ENCODE peak calls at places on chromosomes 7 and 10, in seven cellular contexts. T is IMR-90, A is GM12891, W is heart left ventricle, O is HCT116, Q is erythroblast, M is Peyer's patch. U is an unnamed sample.
A peak's percentile ranks its signal among the peaks of the same experiment; 100 is the strongest.

GRCh38 chr7:106178593-106179134 is 66.6 kb upstream of the SYPL1 start:
- DNase-seq in W (no peak), A (no peak), T (peak; percentile 57), Q (no peak), O (peak; percentile 16), M (no peak), U (peak; percentile 15)

GRCh38 chr7:31950101-31950755 is 120.0 kb downstream of the PDE1C start:
- DNase-seq in M (no peak), O (no peak), Q (no peak), W (no peak), A (no peak), T (peak; percentile 53), U (no peak)

GRCh38 chr7:32506266-32507054 is 11.2 kb downstream of the AVL9 start:
- DNase-seq in A (no peak), O (peak; percentile 77), M (no peak), W (no peak), Q (peak; percentile 89), T (peak; percentile 90), U (peak; percentile 82)

GRCh38 chr10:46247808-46248569 is 38.8 kb upstream of the ANTXRL start:
- DNase-seq in Q (peak; percentile 29), M (no peak), O (no peak), T (no peak), A (no peak), W (no peak), U (no peak)

GRCh38 chr10:68601490-68602265 is 41.5 kb downstream of the TET1 start:
- DNase-seq in Q (no peak), T (no peak), O (no peak), W (no peak), A (no peak), M (no peak), U (no peak)

GRCh38 chr10:72098301-72099053 is 10.1 kb upstream of the SPOCK2 start:
- DNase-seq in Q (no peak), A (no peak), W (no peak), T (no peak), M (no peak), O (no peak), U (no peak)

GRCh38 chr10:25547391-25547790 is 372.6 kb downstream of the GPR158 start:
- DNase-seq in T (no peak), W (no peak), A (no peak), Q (no peak), M (no peak), O (no peak), U (no peak)

GRCh38 chr10:117534321-117535044 is 8.1 kb upstream of the EMX2 start:
- DNase-seq in W (no peak), O (no peak), T (no peak), A (no peak), Q (no peak), M (peak; percentile 45), U (no peak)

GRCh38 chr10:31034041-31034918 is 2.6 kb upstream of the ZNF438 start:
- DNase-seq in M (no peak), Q (no peak), O (no peak), T (peak; percentile 97), W (no peak), A (no peak), U (no peak)

GRCh38 chr7:139582671-139583155 is 59.2 kb downstream of the CLEC2L start:
- DNase-seq in Q (no peak), M (no peak), W (no peak), O (no peak), T (no peak), A (no peak), U (no peak)

GRCh38 chr10:91493313-91493712 is 83.2 kb downstream of the HECTD2 start:
- DNase-seq in O (peak; percentile 32), A (no peak), M (no peak), W (no peak), T (peak; percentile 63), Q (peak; percentile 18), U (peak; percentile 23)

GRCh38 chr10:58632211-58632610 is 119.5 kb downstream of the BICC1 start:
- DNase-seq in A (no peak), W (no peak), Q (no peak), M (no peak), O (no peak), T (no peak), U (no peak)

GRCh38 chr10:127044191-127044590 is 139.0 kb downstream of the DOCK1 start:
- DNase-seq in O (no peak), W (no peak), M (peak; percentile 60), Q (no peak), T (no peak), A (no peak), U (no peak)

GRCh38 chr10:124544711-124545110 is 83.1 kb downstream of the LHPP start:
- DNase-seq in T (no peak), W (no peak), O (no peak), Q (no peak), M (peak; percentile 46), A (no peak), U (no peak)

GRCh38 chr10:122703483-122704448 is 4.1 kb upstream of the C10orf120 start:
- DNase-seq in T (peak; percentile 35), Q (peak; percentile 68), A (peak; percentile 46), M (peak; percentile 71), O (peak; percentile 47), W (peak; percentile 65), U (peak; percentile 46)

DNA sequence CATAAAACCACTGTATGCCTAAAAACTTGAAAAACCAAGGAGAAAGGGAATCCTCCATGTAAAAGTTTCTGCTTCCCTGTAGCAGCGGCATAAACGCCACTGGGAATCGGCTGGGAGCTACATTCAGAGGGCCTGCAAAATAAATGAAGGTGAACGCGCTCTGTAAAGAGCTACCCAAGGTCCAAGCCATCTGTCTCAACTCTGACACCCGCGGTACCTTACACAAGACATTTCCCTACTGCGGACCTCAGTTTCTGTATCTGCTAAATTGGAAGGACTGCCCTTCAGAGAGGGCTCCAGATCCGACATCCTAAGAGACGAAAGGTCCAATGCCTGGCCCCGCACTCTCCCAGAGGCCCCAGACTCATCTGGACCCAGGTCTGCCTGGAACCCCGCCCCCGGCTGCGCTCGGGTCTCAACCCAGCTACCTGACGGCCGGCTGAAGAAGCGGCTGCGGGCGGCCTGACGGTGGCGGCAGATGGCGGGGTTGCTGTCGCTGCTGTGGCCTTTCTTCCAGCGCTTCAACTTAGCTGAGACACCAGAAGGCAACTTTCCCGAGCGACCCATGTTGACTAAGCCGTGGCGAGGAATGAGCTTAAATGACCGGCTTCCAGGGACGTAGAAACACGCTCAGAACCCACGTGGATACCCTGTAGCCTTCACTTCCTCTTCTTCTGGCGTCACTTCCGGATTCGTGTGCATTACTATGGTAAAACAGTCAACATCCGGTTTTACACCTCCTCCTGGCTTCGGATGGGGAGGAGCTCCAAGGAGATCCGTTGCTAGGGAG is at the start of gene RRP12:
- DNase-seq in Q (peak; percentile 94), W (peak; percentile 92), A (peak; percentile 92), M (peak; percentile 76), T (peak; percentile 98), O (peak; percentile 98), U (peak; percentile 97)
- TF ChIP-seq POLR2A in Q (peak; percentile 76), W (no peak), A (peak; percentile 87), M (peak; percentile 37), T (peak; percentile 98), O (peak; percentile 42), U (peak; percentile 60)

GRCh38 chr10:102119417-102120141 is 589 bp downstream of the LDB1 start:
- DNase-seq in A (no peak), Q (peak; percentile 81), M (peak; percentile 72), W (peak; percentile 84), T (peak; percentile 67), O (peak; percentile 59), U (peak; percentile 85)

GRCh38 chr10:102122450-102122849 is 2.3 kb upstream of the LDB1 start:
- DNase-seq in W (no peak), M (no peak), A (no peak), O (no peak), T (no peak), Q (no peak), U (no peak)

GRCh38 chr10:102120142-102120986 is at the start of gene LDB1:
- DNase-seq in M (peak; percentile 86), W (peak; percentile 86), T (peak; percentile 77), O (peak; percentile 65), Q (peak; percentile 89), A (peak; percentile 79), U (no peak)

GRCh38 chr10:102121739-102122372 is 1.7 kb upstream of the LDB1 start:
- DNase-seq in T (peak; percentile 69), M (no peak), O (no peak), A (no peak), W (peak; percentile 43), Q (no peak), U (no peak)

GRCh38 chr10:102120987-102121738 is 995 bp upstream of the LDB1 start:
- DNase-seq in A (no peak), Q (peak; percentile 60), M (peak; percentile 59), W (peak; percentile 79), O (no peak), T (peak; percentile 90), U (peak; percentile 81)
- TF ChIP-seq POLR2A in A (no peak), Q (no peak), M (peak; percentile 31), W (no peak), O (no peak), T (no peak), U (peak; percentile 13)

GRCh38 chr10:114174462-114175190 is 623 bp upstream of the CCDC186 start:
- DNase-seq in Q (no peak), T (peak; percentile 39), O (no peak), W (peak; percentile 25), A (no peak), M (no peak), U (peak; percentile 24)

GRCh38 chr10:114172776-114173555 is 1.0 kb downstream of the CCDC186 start:
- DNase-seq in O (no peak), M (no peak), A (no peak), W (no peak), T (no peak), Q (no peak), U (no peak)

GRCh38 chr10:114172241-114172640 is 1.8 kb downstream of the CCDC186 start:
- DNase-seq in A (no peak), M (no peak), O (no peak), W (no peak), T (peak; percentile 40), Q (peak; percentile 15), U (no peak)

GRCh38 chr10:114175667-114176066 is 1.7 kb upstream of the CCDC186 start:
- DNase-seq in O (no peak), W (no peak), A (no peak), T (no peak), M (no peak), Q (peak; percentile 8), U (no peak)

DNA sequence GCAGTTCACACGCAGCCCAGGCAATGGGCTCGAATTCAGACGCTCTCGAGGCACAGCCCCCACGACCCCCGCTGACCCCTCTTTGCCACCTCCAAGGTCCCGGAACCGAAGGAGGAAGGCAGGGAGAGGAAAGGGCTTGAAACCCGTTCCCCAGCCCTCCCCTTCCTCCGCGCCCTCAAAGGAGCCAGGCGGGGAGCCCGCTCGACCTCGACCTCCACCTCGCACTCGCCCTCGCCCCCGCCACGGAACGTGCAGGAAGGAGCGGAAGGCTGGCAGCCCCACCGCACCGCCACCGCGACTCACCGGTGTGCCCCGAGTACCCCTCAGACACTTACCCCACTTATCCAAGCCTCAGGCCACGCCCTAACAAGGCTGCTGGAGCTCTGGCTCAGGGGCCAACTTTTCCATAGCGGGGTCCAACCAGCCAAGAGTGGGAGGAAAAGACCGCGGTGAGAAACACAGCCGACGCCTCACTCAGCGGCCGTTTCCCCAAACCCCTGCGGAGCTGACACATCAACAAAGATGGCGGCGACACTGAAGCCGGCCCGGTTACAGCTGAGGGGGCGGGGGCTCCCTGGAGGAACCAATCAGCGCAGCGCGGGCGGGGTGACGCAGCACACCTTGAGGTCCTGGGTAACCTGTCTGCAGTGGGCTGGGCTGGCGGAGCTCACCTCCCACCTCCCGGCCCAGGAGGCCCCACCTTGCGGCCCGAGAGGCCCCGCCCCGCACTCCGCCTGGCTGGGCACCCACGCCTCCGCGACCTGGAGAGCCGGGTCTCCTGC is at the start of gene CCDC186:
- DNase-seq in M (peak; percentile 99), T (peak; percentile 80), O (peak; percentile 97), W (peak; percentile 94), A (peak; percentile 90), Q (peak; percentile 96), U (peak; percentile 89)
- TF ChIP-seq POLR2A in M (peak; percentile 88), T (peak; percentile 77), O (peak; percentile 44), W (peak; percentile 78), A (peak; percentile 83), Q (peak; percentile 81), U (peak; percentile 82)

GRCh38 chr7:44801890-44802289 is 5.4 kb downstream of the PPIA start:
- DNase-seq in M (no peak), T (peak; percentile 37), O (no peak), A (no peak), Q (no peak), W (no peak), U (no peak)
- TF ChIP-seq POLR2A in M (no peak), T (no peak), O (no peak), A (peak; percentile 71), Q (peak; percentile 15), W (no peak), U (no peak)

U was measured in H54.